ENCODE peak calls at places on chromosome 9, in four cellular contexts. One of them, this sample, is unnamed. For H3K27me3 and H3F3A, the result is how much of the 10 kb centered on the place peaks cover.

GRCh38 chr9:81112638-81113037 is 576.7 kb downstream of the TLE1 start:
- DNase-seq in GM23338: peak
- DNase-seq in MM.1S: no peak
- DNase-seq in PC-9: no peak
- DNase-seq in this sample: peak

GRCh38 chr9:32414856-32415255 is 30.4 kb downstream of the ACO1 start:
- DNase-seq in GM23338: no peak
- DNase-seq in MM.1S: no peak
- DNase-seq in PC-9: no peak
- DNase-seq in this sample: no peak

GRCh38 chr9:36991516-36992134 is 42.4 kb downstream of the PAX5 start:
- DNase-seq in GM23338: peak
- DNase-seq in MM.1S: peak
- DNase-seq in PC-9: peak
- DNase-seq in this sample: peak

GRCh38 chr9:92294297-92294676 is 790 bp upstream of the IARS1 start:
- DNase-seq in GM23338: peak
- DNase-seq in MM.1S: peak
- DNase-seq in PC-9: peak
- DNase-seq in this sample: peak

GRCh38 chr9:38154501-38155421 is 85.7 kb upstream of the SHB start:
- DNase-seq in GM23338: no peak
- DNase-seq in MM.1S: no peak
- DNase-seq in PC-9: no peak
- DNase-seq in this sample: no peak

GRCh38 chr9:133509179-133510083 is 15.3 kb downstream of the MYMK start:
- DNase-seq in GM23338: peak
- DNase-seq in MM.1S: no peak
- DNase-seq in PC-9: peak
- DNase-seq in this sample: peak

GRCh38 chr9:928363-929042 is 48.0 kb upstream of the DMRT3 start:
- DNase-seq in GM23338: peak
- DNase-seq in MM.1S: peak
- DNase-seq in PC-9: no peak
- DNase-seq in this sample: peak

GRCh38 chr9:117734523-117735314 is 30.5 kb downstream of the TLR4 start:
- DNase-seq in GM23338: no peak
- DNase-seq in MM.1S: no peak
- DNase-seq in PC-9: no peak
- DNase-seq in this sample: no peak

GRCh38 chr9:91157891-91158660 is 203.6 kb downstream of the AUH start:
- DNase-seq in GM23338: no peak
- DNase-seq in MM.1S: no peak
- DNase-seq in PC-9: no peak
- DNase-seq in this sample: no peak

GRCh38 chr9:80522465-80522864 is 950.7 kb downstream of the TLE4 start:
- DNase-seq in GM23338: no peak
- DNase-seq in MM.1S: no peak
- DNase-seq in PC-9: no peak
- DNase-seq in this sample: no peak

GRCh38 chr9:113590991-113591898 is 127.7 kb downstream of the RGS3 start:
- DNase-seq in GM23338: peak
- DNase-seq in MM.1S: peak
- DNase-seq in PC-9: peak
- DNase-seq in this sample: peak

GRCh38 chr9:81431662-81432061 is 257.7 kb downstream of the TLE1 start:
- DNase-seq in GM23338: no peak
- DNase-seq in MM.1S: no peak
- DNase-seq in PC-9: no peak
- DNase-seq in this sample: no peak

GRCh38 chr9:124342402-124342945 is 72.8 kb downstream of the PSMB7 start:
- DNase-seq in GM23338: no peak
- DNase-seq in MM.1S: no peak
- DNase-seq in PC-9: no peak
- DNase-seq in this sample: no peak

GRCh38 chr9:126160067-126160853 is 166.4 kb upstream of the MVB12B start:
- DNase-seq in GM23338: no peak
- DNase-seq in MM.1S: no peak
- DNase-seq in PC-9: no peak
- DNase-seq in this sample: no peak

GRCh38 chr9:7342229-7342628 is 457.3 kb downstream of the DMAC1 start:
- DNase-seq in GM23338: peak
- DNase-seq in MM.1S: no peak
- DNase-seq in PC-9: no peak
- DNase-seq in this sample: no peak

GRCh38 chr9:37026085-37026935 is 7.8 kb downstream of the PAX5 start:
- DNase-seq in GM23338: peak
- DNase-seq in MM.1S: no peak
- DNase-seq in PC-9: no peak
- DNase-seq in this sample: peak

GRCh38 chr9:123445116-123445515 is 89.1 kb downstream of the CRB2 start:
- DNase-seq in GM23338: no peak
- DNase-seq in MM.1S: no peak
- DNase-seq in PC-9: no peak
- DNase-seq in this sample: no peak

GRCh38 chr9:72299017-72299603 is 65.9 kb downstream of the ZFAND5 start:
- DNase-seq in GM23338: no peak
- DNase-seq in MM.1S: no peak
- DNase-seq in PC-9: no peak
- DNase-seq in this sample: no peak

GRCh38 chr9:93586290-93587057 is 10.1 kb downstream of the PHF2 start:
- DNase-seq in GM23338: no peak
- DNase-seq in MM.1S: no peak
- DNase-seq in PC-9: no peak
- DNase-seq in this sample: no peak

DNA sequence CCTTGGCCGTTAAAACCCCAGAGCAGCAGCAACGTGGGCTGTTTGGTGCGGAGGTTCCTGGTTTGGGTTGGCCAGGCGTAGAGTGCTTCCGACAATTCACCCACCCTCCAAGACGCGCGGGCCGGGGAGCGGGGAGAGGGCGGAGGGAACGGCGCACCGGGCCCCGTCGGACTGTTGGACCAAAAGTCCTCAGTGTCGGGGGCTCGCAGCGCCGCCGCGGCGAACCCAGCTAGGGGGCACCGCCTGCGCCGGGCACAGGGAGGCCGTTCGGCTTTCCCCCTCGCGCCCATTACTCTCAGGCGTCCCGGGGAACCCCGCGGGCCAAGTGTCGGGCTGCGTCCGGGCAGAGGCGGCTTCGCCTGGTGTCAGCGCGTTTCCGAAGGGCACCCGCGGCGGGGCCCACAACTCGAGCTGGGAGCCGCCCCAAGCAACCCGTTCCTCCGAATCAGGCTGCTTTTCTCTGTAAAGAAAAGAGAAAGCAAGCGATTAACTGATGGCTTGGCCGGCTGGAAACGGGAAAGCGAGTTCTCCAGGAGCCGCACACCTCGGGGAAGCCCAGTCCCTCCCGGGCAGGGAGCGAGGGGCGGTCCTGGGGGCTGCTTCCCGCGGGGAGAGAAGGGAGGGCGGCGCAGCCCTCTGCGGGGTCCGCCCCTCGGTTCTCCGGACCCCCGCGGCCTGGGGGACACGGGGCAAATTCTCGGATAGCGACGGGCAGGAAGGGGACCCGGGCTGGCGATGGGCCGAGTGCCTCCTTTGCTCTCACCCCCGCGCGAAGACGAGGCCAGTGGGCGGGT is 145.5 kb downstream of the ERCC6L2 start:
- DNase-seq in GM23338: peak
- DNase-seq in MM.1S: no peak
- DNase-seq in PC-9: no peak
- DNase-seq in this sample: peak
- H3K27me3 ChIP-seq in GM23338: half or more
- H3K27me3 ChIP-seq in MM.1S: under half
- H3K27me3 ChIP-seq in PC-9: under half
- H3K27me3 ChIP-seq in this sample: half or more

GRCh38 chr9:131274674-131275331 is 1.5 kb downstream of the FAM78A start:
- DNase-seq in GM23338: no peak
- DNase-seq in MM.1S: peak
- DNase-seq in PC-9: no peak
- DNase-seq in this sample: no peak
- H3K4me3 ChIP-seq in GM23338: no peak
- H3K4me3 ChIP-seq in MM.1S: peak
- H3K4me3 ChIP-seq in PC-9: no peak
- H3K4me3 ChIP-seq in this sample: no peak

GRCh38 chr9:33878691-33879366 is 61.9 kb downstream of the UBE2R2 start:
- DNase-seq in GM23338: no peak
- DNase-seq in MM.1S: no peak
- DNase-seq in PC-9: no peak
- DNase-seq in this sample: no peak
- H3F3A ChIP-seq in GM23338: under half
- H3F3A ChIP-seq in MM.1S: under half
- H3F3A ChIP-seq in PC-9: under half
- H3F3A ChIP-seq in this sample: under half

GRCh38 chr9:136194540-136194939 is 10.4 kb downstream of the LHX3 start:
- DNase-seq in GM23338: peak
- DNase-seq in MM.1S: no peak
- DNase-seq in PC-9: no peak
- DNase-seq in this sample: no peak
- H3K27me3 ChIP-seq in GM23338: half or more
- H3K27me3 ChIP-seq in MM.1S: half or more
- H3K27me3 ChIP-seq in PC-9: under half
- H3K27me3 ChIP-seq in this sample: half or more

GRCh38 chr9:130535818-130536521 is 43.4 kb upstream of the FUBP3 start:
- DNase-seq in GM23338: peak
- DNase-seq in MM.1S: no peak
- DNase-seq in PC-9: no peak
- DNase-seq in this sample: peak
- H3K4me3 ChIP-seq in GM23338: peak
- H3K4me3 ChIP-seq in MM.1S: no peak
- H3K4me3 ChIP-seq in PC-9: no peak
- H3K4me3 ChIP-seq in this sample: no peak

DNA sequence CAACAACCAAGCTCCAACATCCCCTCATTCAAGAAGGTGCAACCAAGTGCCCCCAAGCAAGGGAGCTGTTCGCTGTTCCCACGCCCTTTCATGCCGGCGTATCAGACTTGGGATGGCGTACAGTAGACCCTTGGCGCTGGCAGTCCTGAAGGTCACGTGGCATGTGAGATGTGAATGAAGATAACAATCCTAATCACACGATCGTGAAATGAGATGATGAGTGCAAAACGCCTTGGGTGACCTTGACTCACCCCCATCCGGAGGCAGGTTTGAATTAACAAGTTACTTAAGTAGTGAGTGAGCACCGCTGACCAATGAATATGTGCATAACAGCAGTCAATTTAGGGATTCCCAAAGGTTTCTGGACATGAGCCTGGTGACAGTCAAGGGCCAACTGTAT is 150.2 kb downstream of the TTLL11 start:
- DNase-seq in GM23338: no peak
- DNase-seq in MM.1S: no peak
- DNase-seq in PC-9: no peak
- DNase-seq in this sample: no peak
- H3F3A ChIP-seq in GM23338: under half
- H3F3A ChIP-seq in MM.1S: under half
- H3F3A ChIP-seq in PC-9: under half
- H3F3A ChIP-seq in this sample: under half

DNA sequence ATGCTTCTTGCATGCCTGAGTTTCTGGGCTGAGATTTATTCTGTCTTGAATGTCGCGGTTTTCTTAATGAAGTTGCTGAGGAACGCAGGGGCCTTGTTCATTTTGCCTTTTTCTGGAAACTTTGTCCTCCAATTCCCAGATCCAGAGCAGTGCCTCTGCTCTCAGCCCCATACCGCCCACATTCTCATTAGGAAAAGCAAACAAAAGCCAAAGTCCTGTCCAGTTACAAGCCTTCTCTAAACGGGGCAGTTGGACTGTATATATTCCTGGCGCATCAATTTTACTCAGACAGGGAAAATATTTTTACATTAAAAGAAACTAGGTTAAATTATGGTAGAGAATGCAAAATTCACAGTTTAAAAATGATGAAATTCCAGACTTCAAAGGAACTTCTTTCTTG is 1.2 kb upstream of the PSAT1 start:
- DNase-seq in GM23338: no peak
- DNase-seq in MM.1S: no peak
- DNase-seq in PC-9: no peak
- DNase-seq in this sample: peak
- H3K27me3 ChIP-seq in GM23338: under half
- H3K27me3 ChIP-seq in MM.1S: under half
- H3K27me3 ChIP-seq in PC-9: under half
- H3K27me3 ChIP-seq in this sample: under half

GRCh38 chr9:129038109-129038852 is 1.9 kb downstream of the MIGA2 start:
- DNase-seq in GM23338: no peak
- DNase-seq in MM.1S: no peak
- DNase-seq in PC-9: no peak
- DNase-seq in this sample: no peak

GRCh38 chr9:129037767-129038098 is 1.3 kb downstream of the MIGA2 start:
- DNase-seq in GM23338: no peak
- DNase-seq in MM.1S: no peak
- DNase-seq in PC-9: no peak
- DNase-seq in this sample: no peak

GRCh38 chr9:129036923-129037766 is 719 bp downstream of the MIGA2 start:
- DNase-seq in GM23338: no peak
- DNase-seq in MM.1S: no peak
- DNase-seq in PC-9: no peak
- DNase-seq in this sample: no peak

GRCh38 chr9:129040113-129040643 is 3.8 kb downstream of the MIGA2 start:
- DNase-seq in GM23338: no peak
- DNase-seq in MM.1S: no peak
- DNase-seq in PC-9: no peak
- DNase-seq in this sample: no peak

DNA sequence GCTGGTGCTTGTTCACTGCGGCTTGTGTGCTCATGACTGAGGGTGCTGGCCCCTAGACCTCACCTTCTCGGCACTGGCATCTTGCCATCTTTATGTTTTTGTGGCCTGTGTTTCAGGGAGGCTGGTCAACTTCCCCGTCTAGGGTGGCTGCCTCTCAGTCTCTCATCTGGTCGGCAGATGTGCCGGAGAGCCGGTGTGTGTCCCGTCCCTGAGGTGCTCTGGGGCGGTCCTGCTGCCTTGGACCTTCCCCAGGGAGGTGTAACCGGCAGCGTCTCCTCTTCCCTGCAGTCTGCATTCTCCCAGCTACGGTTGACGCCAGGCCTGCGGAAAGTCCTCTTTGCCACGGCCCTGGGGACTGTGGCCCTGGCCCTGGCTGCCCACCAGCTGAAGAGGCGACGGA is 5.6 kb downstream of the MIGA2 start:
- DNase-seq in GM23338: no peak
- DNase-seq in MM.1S: no peak
- DNase-seq in PC-9: no peak
- DNase-seq in this sample: no peak
- H3K4me3 ChIP-seq in GM23338: no peak
- H3K4me3 ChIP-seq in MM.1S: no peak
- H3K4me3 ChIP-seq in PC-9: no peak
- H3K4me3 ChIP-seq in this sample: no peak

DNA sequence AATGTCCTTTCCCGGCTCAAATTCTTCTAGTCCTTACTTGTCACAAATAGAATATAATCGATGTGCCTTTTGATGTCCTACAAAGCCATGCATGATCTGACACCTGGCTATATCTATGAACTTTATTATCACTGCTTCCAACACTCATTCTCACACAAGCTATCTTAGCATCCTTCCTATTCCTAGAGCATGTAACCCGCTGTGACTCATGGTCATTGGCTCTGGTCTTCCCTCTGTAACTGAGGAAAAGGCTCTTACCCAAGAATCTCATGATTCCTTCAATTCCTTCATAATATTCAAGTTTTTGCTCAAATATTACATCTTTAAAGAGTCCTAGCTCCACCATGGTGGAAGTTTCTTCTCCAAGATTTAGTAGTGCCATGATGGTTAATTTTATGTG is 480.0 kb upstream of the PAPPA start:
- DNase-seq in GM23338: no peak
- DNase-seq in MM.1S: no peak
- DNase-seq in PC-9: no peak
- DNase-seq in this sample: no peak
- H3F3A ChIP-seq in GM23338: under half
- H3F3A ChIP-seq in MM.1S: under half
- H3F3A ChIP-seq in PC-9: under half
- H3F3A ChIP-seq in this sample: under half

This sample was measured in neural progenitor cell.